ENCODE peak calls at places on chromosomes 13 and 19, in five cellular contexts. T is mucosa of descending colon, W is Daoy, Z is pancreas, Y is neuronal stem cell. K is an unnamed sample.

GRCh38 chr13:52921194-52921593 is 72.8 kb upstream of the PCDH8 start:
- DNase-seq in Z (no peak), W (no peak), T (no peak), Y (no peak), K (no peak)

GRCh38 chr19:9431475-9431874 is 3.9 kb downstream of the ZNF266 start:
- DNase-seq in Y (peak), W (peak), Z (no peak), T (no peak), K (peak)

GRCh38 chr19:15429825-15430467 is 11.2 kb upstream of the AKAP8L start:
- DNase-seq in T (no peak), Y (no peak), W (no peak), Z (no peak), K (no peak)

GRCh38 chr13:80196756-80197155 is 144.2 kb downstream of the SPRY2 start:
- DNase-seq in T (no peak), Y (no peak), W (peak), Z (no peak), K (no peak)

GRCh38 chr19:11377237-11377636 is 2.8 kb downstream of the SWSAP1 start:
- DNase-seq in W (peak), Z (no peak), T (no peak), Y (no peak), K (peak)

GRCh38 chr13:99386911-99387788 is 80.0 kb upstream of the GPR183 start:
- DNase-seq in Z (no peak), T (peak), W (peak), Y (peak), K (peak)

GRCh38 chr13:100197116-100197515 is 108.2 kb downstream of the PCCA start:
- DNase-seq in W (no peak), Z (no peak), T (no peak), Y (no peak), K (no peak)

GRCh38 chr19:35907377-35907745 is 734 bp downstream of the TYROBP start:
- DNase-seq in W (no peak), Z (peak), T (no peak), Y (no peak), K (no peak)

GRCh38 chr13:110771194-110771593 is 57.7 kb downstream of the ING1 start:
- DNase-seq in T (no peak), Z (no peak), Y (no peak), W (peak), K (peak)

GRCh38 chr19:35125270-35125717 is 9.6 kb downstream of the LGI4 start:
- DNase-seq in Y (no peak), W (no peak), Z (no peak), T (peak), K (no peak)

GRCh38 chr13:61029064-61029463 is 386.6 kb downstream of the PCDH20 start:
- DNase-seq in Z (no peak), T (no peak), W (no peak), Y (no peak), K (no peak)

GRCh38 chr19:39190768-39191167 is 6.0 kb upstream of the NCCRP1 start:
- DNase-seq in W (peak), Z (no peak), T (no peak), Y (no peak), K (no peak)

GRCh38 chr13:45331981-45332830 is 8.8 kb downstream of the TPT1 start:
- DNase-seq in Z (no peak), T (no peak), Y (no peak), W (peak), K (peak)

GRCh38 chr13:104483631-104484030 is 1417.4 kb upstream of the SLC10A2 start:
- DNase-seq in W (no peak), T (peak), Z (no peak), Y (no peak), K (no peak)

GRCh38 chr13:73171926-73172325 is 113.1 kb downstream of the KLF5 start:
- DNase-seq in Z (no peak), T (no peak), W (no peak), Y (no peak), K (peak)

GRCh38 chr19:12155324-12155723 is 1.2 kb downstream of the ZNF625 start:
- DNase-seq in Z (no peak), W (no peak), Y (no peak), T (no peak), K (no peak)

K was measured in choroid plexus epithelial cell.